ENCODE peak calls at places on chromosome 17, in five cellular contexts. O is IMR-90, M is upper lobe of right lung, W is ovary, C is HCT116. L is an unnamed sample.

GRCh38 chr17:63571632-63572310 is 21.5 kb downstream of the DCAF7 start:
- DNase-seq in M (no peak), W (no peak), O (peak), C (no peak), L (peak)

GRCh38 chr17:2172447-2172938 is 117.6 kb downstream of the HIC1 start:
- DNase-seq in W (no peak), O (peak), C (no peak), M (no peak), L (no peak)

GRCh38 chr17:57915980-57916757 is 39.0 kb downstream of the CUEDC1 start:
- DNase-seq in W (peak), M (no peak), C (no peak), O (peak), L (no peak)

GRCh38 chr17:6420173-6420641 is 14.7 kb downstream of the AIPL1 start:
- DNase-seq in C (no peak), M (peak), W (no peak), O (peak), L (peak)

GRCh38 chr17:58575511-58575910 is 61.1 kb upstream of the MTMR4 start:
- DNase-seq in W (no peak), C (peak), M (no peak), O (peak), L (peak)

GRCh38 chr17:82876602-82877391 is 37.0 kb upstream of the ZNF750 start:
- DNase-seq in M (peak), C (peak), O (peak), W (peak), L (peak)

GRCh38 chr17:12365805-12366204 is 299.9 kb upstream of the MYOCD start:
- DNase-seq in W (no peak), C (no peak), O (peak), M (no peak), L (no peak)

GRCh38 chr17:65058151-65058550 is 1.6 kb upstream of the GNA13 start:
- DNase-seq in M (no peak), W (no peak), C (no peak), O (no peak), L (no peak)

GRCh38 chr17:77746901-77747620 is 211.4 kb upstream of the TNRC6C start:
- DNase-seq in C (no peak), O (no peak), W (peak), M (peak), L (no peak)

GRCh38 chr17:38352245-38353083 is 820 bp downstream of the SOCS7 start:
- DNase-seq in W (peak), M (peak), C (no peak), O (no peak), L (peak)

GRCh38 chr17:55524440-55525220 is 13.4 kb upstream of the SMIM36 start:
- DNase-seq in O (no peak), C (no peak), W (no peak), M (no peak), L (no peak)

GRCh38 chr17:3641014-3641413 is 4.5 kb downstream of the CTNS start:
- DNase-seq in C (no peak), M (no peak), W (no peak), O (no peak), L (no peak)

GRCh38 chr17:7260601-7261376 is 1.5 kb downstream of the CLDN7 start:
- DNase-seq in W (no peak), C (no peak), M (peak), O (no peak), L (no peak)

GRCh38 chr17:78555741-78556401 is 21.3 kb downstream of the DNAH17 start:
- DNase-seq in W (no peak), O (no peak), M (no peak), C (no peak), L (no peak)

DNA sequence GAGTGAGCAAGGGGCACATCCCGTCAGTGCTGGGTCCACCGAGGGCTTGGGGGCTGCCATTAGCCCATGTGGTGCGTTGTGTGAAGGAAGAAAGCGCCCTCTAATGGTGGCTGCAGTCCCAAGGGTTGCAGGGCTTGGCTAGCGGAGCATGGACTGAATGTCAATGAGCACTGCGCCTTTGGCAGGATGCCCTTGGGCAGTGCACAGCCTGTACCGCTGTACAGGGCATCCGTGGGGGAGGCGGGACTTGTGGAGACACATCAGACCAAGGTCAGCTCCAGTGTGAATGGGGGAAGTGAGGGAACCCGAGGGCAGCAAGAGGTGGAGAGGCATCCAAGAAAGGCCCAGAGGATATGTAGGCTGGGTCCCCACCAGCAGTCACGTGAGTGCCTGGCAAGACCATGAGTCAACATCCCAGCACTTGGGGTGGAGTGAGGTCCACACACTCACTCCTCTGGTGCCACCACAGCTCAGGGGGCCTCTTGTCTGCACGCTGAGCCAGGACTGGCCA is 75.5 kb upstream of the MED9 start:
- DNase-seq in O (no peak), C (peak), M (no peak), W (no peak), L (no peak)
- TF ChIP-seq CTCF in O (peak), C (peak), M (peak), W (no peak), L (peak)

GRCh38 chr17:29179232-29180036 is 764 bp downstream of the MYO18A start:
- DNase-seq in W (peak), O (no peak), M (peak), C (no peak), L (no peak)

GRCh38 chr17:29178750-29179231 is 1.4 kb downstream of the MYO18A start:
- DNase-seq in O (no peak), W (no peak), C (no peak), M (no peak), L (no peak)

GRCh38 chr17:29180051-29180787 is at the start of gene MYO18A:
- DNase-seq in M (peak), W (peak), C (no peak), O (peak), L (peak)

GRCh38 chr17:29181226-29181625 is 1.0 kb upstream of the MYO18A start:
- DNase-seq in C (no peak), M (no peak), O (no peak), W (no peak), L (no peak)

GRCh38 chr17:29180788-29181160 is 576 bp upstream of the MYO18A start:
- DNase-seq in O (no peak), W (no peak), C (no peak), M (no peak), L (no peak)
- H3K4me3 ChIP-seq in O (peak), W (peak), C (peak), M (peak), L (peak)

GRCh38 chr17:51325471-51325870 is 65.1 kb downstream of the UTP18 start:
- DNase-seq in M (no peak), C (no peak), W (no peak), O (no peak), L (no peak)

GRCh38 chr17:51319186-51319585 is 58.8 kb downstream of the UTP18 start:
- DNase-seq in C (no peak), O (no peak), M (no peak), W (no peak), L (no peak)

DNA sequence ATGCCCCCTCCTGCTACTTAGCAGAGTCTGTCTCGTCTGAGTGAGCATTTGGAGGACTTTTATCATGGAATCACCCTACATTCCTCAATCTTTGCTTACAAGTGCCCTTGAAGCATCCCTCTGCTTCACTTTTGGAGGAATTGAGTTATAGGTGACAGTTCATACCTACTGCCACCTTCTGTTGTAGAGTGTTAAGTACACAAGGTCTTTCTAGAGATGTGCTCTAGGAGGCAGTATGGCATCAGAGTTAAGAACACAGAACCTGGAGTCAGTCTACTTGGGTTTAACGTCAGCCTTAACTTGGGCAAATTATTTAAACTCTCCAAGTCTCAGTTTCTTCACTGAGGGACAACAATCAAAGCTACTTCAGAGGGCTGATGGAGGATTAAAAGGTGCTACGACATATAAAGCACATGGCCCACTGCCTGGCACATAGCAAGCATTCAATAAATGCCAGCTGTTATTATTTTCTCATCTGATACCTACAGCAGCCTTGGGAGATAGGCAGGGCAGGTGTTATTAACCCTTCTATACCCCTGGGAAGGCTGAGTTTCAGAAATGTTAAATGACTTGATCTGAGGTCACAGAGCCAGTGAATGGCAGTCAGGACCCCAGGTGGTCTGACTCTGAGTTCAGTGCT is 62.2 kb downstream of the UTP18 start:
- DNase-seq in M (no peak), C (peak), O (peak), W (no peak), L (peak)
- TF ChIP-seq CTCF in M (peak), C (peak), O (peak), W (no peak), L (peak)

DNA sequence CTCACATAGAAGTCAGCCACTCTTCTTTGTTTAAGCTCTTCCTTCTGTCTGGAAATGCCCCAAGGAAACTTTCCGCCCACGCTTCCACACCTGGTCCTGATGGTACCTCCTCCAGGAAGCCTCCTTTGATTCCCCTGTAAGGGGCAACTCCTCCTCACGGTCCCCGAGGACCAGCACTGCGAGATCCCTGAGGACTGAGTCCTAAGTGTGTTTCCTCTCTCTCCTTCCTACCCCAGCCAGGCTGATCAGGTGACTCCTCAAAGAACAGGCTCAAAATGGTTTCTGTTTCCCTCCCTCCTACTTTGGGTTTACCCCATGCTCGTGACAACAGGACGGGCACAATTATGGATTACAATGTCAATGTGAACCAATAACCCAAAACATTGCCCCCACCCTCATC is 63.0 kb upstream of the MED9 start:
- DNase-seq in C (no peak), O (no peak), W (peak), M (peak), L (no peak)
- H3K4me3 ChIP-seq in C (no peak), O (no peak), W (no peak), M (no peak), L (no peak)

DNA sequence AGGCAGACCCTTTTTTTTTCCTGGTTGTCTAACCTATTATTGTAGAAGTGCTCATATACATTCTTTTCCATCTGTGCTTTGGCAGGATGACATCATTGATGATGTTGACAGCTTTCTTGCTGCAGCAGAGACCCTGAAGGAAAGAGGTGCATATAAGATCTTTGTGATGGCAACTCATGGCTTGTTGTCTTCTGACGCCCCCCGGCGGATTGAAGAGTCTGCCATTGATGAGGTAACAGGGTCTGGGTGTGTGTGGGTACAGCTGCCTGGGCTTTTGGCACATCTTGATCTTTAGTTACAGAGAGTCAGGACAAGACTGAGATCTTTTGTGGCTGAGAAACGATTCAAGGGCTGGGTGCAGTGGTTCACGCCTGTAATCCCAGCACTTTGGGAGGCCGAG is 23.2 kb upstream of the SLC5A10 start:
- DNase-seq in O (no peak), M (no peak), W (no peak), C (no peak), L (no peak)
- TF ChIP-seq CTCF in O (no peak), M (no peak), W (no peak), C (no peak), L (no peak)

GRCh38 chr17:80940171-80941123 is 51.2 kb upstream of the CHMP6 start:
- DNase-seq in W (peak), O (no peak), M (peak), C (no peak), L (no peak)
- H3K4me3 ChIP-seq in W (no peak), O (no peak), M (no peak), C (no peak), L (no peak)

L was measured in choroid plexus epithelial cell.